ENCODE peak calls at places on chromosomes 2 and 18, in six cellular contexts. One of them, this sample, is unnamed.

GRCh38 chr2:181684454-181685149 is 4.3 kb upstream of the NEUROD1 start:
- DNase-seq in tibial nerve: no peak
- DNase-seq in cardiac fibroblast: no peak
- DNase-seq in choroid plexus epithelial cell: no peak
- DNase-seq in fibroblast of pulmonary artery: no peak
- DNase-seq in foreskin fibroblast: peak
- DNase-seq in this sample: no peak

GRCh38 chr2:201260302-201260800 is at the start of gene CASP8:
- DNase-seq in cardiac fibroblast: peak
- DNase-seq in tibial nerve: peak
- DNase-seq in foreskin fibroblast: peak
- DNase-seq in fibroblast of pulmonary artery: peak
- DNase-seq in choroid plexus epithelial cell: peak
- DNase-seq in this sample: peak

GRCh38 chr18:33495278-33495677 is 54.8 kb upstream of the CCDC178 start:
- DNase-seq in fibroblast of pulmonary artery: peak
- DNase-seq in choroid plexus epithelial cell: peak
- DNase-seq in cardiac fibroblast: peak
- DNase-seq in tibial nerve: peak
- DNase-seq in foreskin fibroblast: peak
- DNase-seq in this sample: peak

GRCh38 chr2:26126091-26126490 is 46.8 kb upstream of the GAREM2 start:
- DNase-seq in tibial nerve: no peak
- DNase-seq in fibroblast of pulmonary artery: no peak
- DNase-seq in cardiac fibroblast: no peak
- DNase-seq in choroid plexus epithelial cell: peak
- DNase-seq in foreskin fibroblast: peak
- DNase-seq in this sample: no peak

GRCh38 chr2:104523921-104524320 is 330.0 kb upstream of the POU3F3 start:
- DNase-seq in choroid plexus epithelial cell: no peak
- DNase-seq in fibroblast of pulmonary artery: no peak
- DNase-seq in foreskin fibroblast: no peak
- DNase-seq in tibial nerve: no peak
- DNase-seq in cardiac fibroblast: no peak
- DNase-seq in this sample: no peak

GRCh38 chr2:9753276-9753600 is 90.0 kb upstream of the TAF1B start:
- DNase-seq in choroid plexus epithelial cell: peak
- DNase-seq in tibial nerve: peak
- DNase-seq in fibroblast of pulmonary artery: peak
- DNase-seq in cardiac fibroblast: peak
- DNase-seq in foreskin fibroblast: peak
- DNase-seq in this sample: peak

GRCh38 chr18:8367217-8367988 is 241.8 kb upstream of the RAB12 start:
- DNase-seq in cardiac fibroblast: peak
- DNase-seq in tibial nerve: no peak
- DNase-seq in foreskin fibroblast: peak
- DNase-seq in fibroblast of pulmonary artery: peak
- DNase-seq in choroid plexus epithelial cell: peak
- DNase-seq in this sample: peak

GRCh38 chr2:108927936-108928659 is 60.9 kb downstream of the EDAR start:
- DNase-seq in choroid plexus epithelial cell: peak
- DNase-seq in fibroblast of pulmonary artery: peak
- DNase-seq in cardiac fibroblast: peak
- DNase-seq in tibial nerve: peak
- DNase-seq in foreskin fibroblast: peak
- DNase-seq in this sample: peak

GRCh38 chr2:234773129-234773528 is 178.7 kb upstream of the SH3BP4 start:
- DNase-seq in choroid plexus epithelial cell: no peak
- DNase-seq in cardiac fibroblast: no peak
- DNase-seq in foreskin fibroblast: no peak
- DNase-seq in tibial nerve: no peak
- DNase-seq in fibroblast of pulmonary artery: no peak
- DNase-seq in this sample: no peak

GRCh38 chr2:241760301-241760771 is 16.3 kb upstream of the GAL3ST2 start:
- DNase-seq in cardiac fibroblast: no peak
- DNase-seq in foreskin fibroblast: no peak
- DNase-seq in choroid plexus epithelial cell: no peak
- DNase-seq in fibroblast of pulmonary artery: no peak
- DNase-seq in tibial nerve: no peak
- DNase-seq in this sample: no peak

GRCh38 chr18:38368886-38369285 is 803.3 kb upstream of the CELF4 start:
- DNase-seq in fibroblast of pulmonary artery: no peak
- DNase-seq in cardiac fibroblast: no peak
- DNase-seq in choroid plexus epithelial cell: no peak
- DNase-seq in foreskin fibroblast: peak
- DNase-seq in tibial nerve: no peak
- DNase-seq in this sample: peak

GRCh38 chr18:73942081-73942625 is 205.5 kb downstream of the FBXO15 start:
- DNase-seq in tibial nerve: no peak
- DNase-seq in cardiac fibroblast: no peak
- DNase-seq in fibroblast of pulmonary artery: no peak
- DNase-seq in choroid plexus epithelial cell: no peak
- DNase-seq in foreskin fibroblast: no peak
- DNase-seq in this sample: peak

GRCh38 chr2:16069933-16070647 is 129.7 kb downstream of the MYCN start:
- DNase-seq in cardiac fibroblast: no peak
- DNase-seq in choroid plexus epithelial cell: no peak
- DNase-seq in tibial nerve: no peak
- DNase-seq in fibroblast of pulmonary artery: no peak
- DNase-seq in foreskin fibroblast: no peak
- DNase-seq in this sample: no peak

GRCh38 chr18:44036500-44036899 is 644.2 kb upstream of the SETBP1 start:
- DNase-seq in choroid plexus epithelial cell: peak
- DNase-seq in foreskin fibroblast: peak
- DNase-seq in fibroblast of pulmonary artery: peak
- DNase-seq in cardiac fibroblast: peak
- DNase-seq in tibial nerve: peak
- DNase-seq in this sample: peak

GRCh38 chr2:120465989-120466703 is 120.2 kb downstream of the INHBB start:
- DNase-seq in foreskin fibroblast: no peak
- DNase-seq in tibial nerve: no peak
- DNase-seq in cardiac fibroblast: no peak
- DNase-seq in fibroblast of pulmonary artery: no peak
- DNase-seq in choroid plexus epithelial cell: peak
- DNase-seq in this sample: no peak

GRCh38 chr2:121283670-121284245 is 1.2 kb downstream of the TFCP2L1 start:
- DNase-seq in choroid plexus epithelial cell: no peak
- DNase-seq in tibial nerve: no peak
- DNase-seq in cardiac fibroblast: no peak
- DNase-seq in foreskin fibroblast: no peak
- DNase-seq in fibroblast of pulmonary artery: no peak
- DNase-seq in this sample: peak

GRCh38 chr2:96142217-96143113 is 2.8 kb downstream of the DUSP2 start:
- DNase-seq in foreskin fibroblast: no peak
- DNase-seq in choroid plexus epithelial cell: no peak
- DNase-seq in tibial nerve: no peak
- DNase-seq in cardiac fibroblast: no peak
- DNase-seq in fibroblast of pulmonary artery: no peak
- DNase-seq in this sample: no peak

GRCh38 chr18:44548291-44549221 is 132.1 kb upstream of the SETBP1 start:
- DNase-seq in cardiac fibroblast: peak
- DNase-seq in fibroblast of pulmonary artery: peak
- DNase-seq in foreskin fibroblast: peak
- DNase-seq in choroid plexus epithelial cell: peak
- DNase-seq in tibial nerve: no peak
- DNase-seq in this sample: no peak

GRCh38 chr2:33763671-33764310 is 164.7 kb upstream of the FAM98A start:
- DNase-seq in choroid plexus epithelial cell: no peak
- DNase-seq in tibial nerve: no peak
- DNase-seq in fibroblast of pulmonary artery: no peak
- DNase-seq in cardiac fibroblast: no peak
- DNase-seq in foreskin fibroblast: no peak
- DNase-seq in this sample: peak

GRCh38 chr2:167581961-167582574 is 665.3 kb downstream of the STK39 start:
- DNase-seq in cardiac fibroblast: no peak
- DNase-seq in fibroblast of pulmonary artery: no peak
- DNase-seq in foreskin fibroblast: peak
- DNase-seq in tibial nerve: no peak
- DNase-seq in choroid plexus epithelial cell: peak
- DNase-seq in this sample: peak

GRCh38 chr18:50961974-50962373 is 5.9 kb upstream of the ELAC1 start:
- DNase-seq in tibial nerve: no peak
- DNase-seq in cardiac fibroblast: no peak
- DNase-seq in foreskin fibroblast: no peak
- DNase-seq in choroid plexus epithelial cell: no peak
- DNase-seq in fibroblast of pulmonary artery: no peak
- DNase-seq in this sample: no peak

GRCh38 chr2:7324706-7325105 is 407.5 kb downstream of the RNF144A start:
- DNase-seq in foreskin fibroblast: no peak
- DNase-seq in tibial nerve: no peak
- DNase-seq in choroid plexus epithelial cell: no peak
- DNase-seq in cardiac fibroblast: no peak
- DNase-seq in fibroblast of pulmonary artery: no peak
- DNase-seq in this sample: no peak

DNA sequence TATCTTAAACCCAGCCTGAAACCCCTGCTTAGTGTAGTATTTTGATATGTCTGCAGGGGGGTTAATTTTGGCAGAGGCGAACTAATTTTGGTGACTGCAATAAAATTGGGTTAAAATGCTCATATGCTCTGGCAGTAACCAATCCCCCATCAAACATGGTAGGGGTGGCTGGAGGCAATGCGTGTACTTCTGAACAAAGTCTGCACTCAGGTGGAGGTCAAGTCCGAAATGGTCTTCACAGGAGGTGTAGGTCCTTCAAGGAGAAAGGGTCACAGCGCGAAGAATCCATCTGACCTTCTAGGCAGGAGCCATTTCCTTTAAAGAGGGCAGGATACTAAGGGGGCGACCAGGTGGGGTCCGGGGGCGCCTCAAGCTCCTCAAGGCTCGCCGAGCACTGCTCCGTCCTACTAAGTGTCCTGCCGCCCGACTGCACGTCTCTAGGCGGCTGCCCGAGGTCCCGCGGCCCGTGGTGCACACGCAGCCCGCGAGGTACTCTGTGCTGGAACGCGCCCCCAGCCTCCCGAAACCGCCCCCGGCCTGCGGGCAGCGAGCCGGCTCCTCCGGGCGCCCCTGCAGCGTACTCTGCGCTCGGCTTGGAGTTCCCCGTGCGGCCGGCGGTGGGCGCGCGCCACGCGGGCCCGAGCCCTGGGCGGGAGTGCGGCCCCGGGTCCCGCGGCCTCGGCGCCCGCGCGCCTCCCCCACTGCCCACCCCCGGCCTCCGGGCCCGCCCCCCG is 1.7 kb upstream of the LDLRAD4 start:
- DNase-seq in tibial nerve: no peak
- DNase-seq in choroid plexus epithelial cell: peak
- DNase-seq in foreskin fibroblast: peak
- DNase-seq in fibroblast of pulmonary artery: no peak
- DNase-seq in cardiac fibroblast: no peak
- DNase-seq in this sample: no peak
- H3K4me3 ChIP-seq in tibial nerve: peak
- H3K4me3 ChIP-seq in choroid plexus epithelial cell: peak
- H3K4me3 ChIP-seq in foreskin fibroblast: no peak
- H3K4me3 ChIP-seq in fibroblast of pulmonary artery: no peak
- H3K4me3 ChIP-seq in cardiac fibroblast: no peak
- H3K4me3 ChIP-seq in this sample: no peak

GRCh38 chr2:81389203-81389602 is 1084.7 kb upstream of the LRRTM1 start:
- DNase-seq in fibroblast of pulmonary artery: no peak
- DNase-seq in choroid plexus epithelial cell: peak
- DNase-seq in foreskin fibroblast: no peak
- DNase-seq in cardiac fibroblast: no peak
- DNase-seq in tibial nerve: no peak
- DNase-seq in this sample: peak
- TF ChIP-seq CTCF in fibroblast of pulmonary artery: no peak
- TF ChIP-seq CTCF in choroid plexus epithelial cell: no peak
- TF ChIP-seq CTCF in foreskin fibroblast: no peak
- TF ChIP-seq CTCF in cardiac fibroblast: peak
- TF ChIP-seq CTCF in tibial nerve: no peak
- TF ChIP-seq CTCF in this sample: no peak

GRCh38 chr2:31337197-31337596 is 77.3 kb downstream of the XDH start:
- DNase-seq in choroid plexus epithelial cell: peak
- DNase-seq in tibial nerve: no peak
- DNase-seq in foreskin fibroblast: peak
- DNase-seq in cardiac fibroblast: no peak
- DNase-seq in fibroblast of pulmonary artery: peak
- DNase-seq in this sample: no peak

GRCh38 chr2:31339696-31340095 is 74.8 kb downstream of the XDH start:
- DNase-seq in fibroblast of pulmonary artery: no peak
- DNase-seq in choroid plexus epithelial cell: no peak
- DNase-seq in foreskin fibroblast: no peak
- DNase-seq in cardiac fibroblast: no peak
- DNase-seq in tibial nerve: no peak
- DNase-seq in this sample: no peak

GRCh38 chr2:31344447-31344846 is 70.1 kb downstream of the XDH start:
- DNase-seq in cardiac fibroblast: no peak
- DNase-seq in choroid plexus epithelial cell: no peak
- DNase-seq in fibroblast of pulmonary artery: no peak
- DNase-seq in tibial nerve: no peak
- DNase-seq in foreskin fibroblast: no peak
- DNase-seq in this sample: no peak

GRCh38 chr2:31337860-31338259 is 76.7 kb downstream of the XDH start:
- DNase-seq in fibroblast of pulmonary artery: peak
- DNase-seq in foreskin fibroblast: peak
- DNase-seq in cardiac fibroblast: peak
- DNase-seq in tibial nerve: no peak
- DNase-seq in choroid plexus epithelial cell: peak
- DNase-seq in this sample: peak

DNA sequence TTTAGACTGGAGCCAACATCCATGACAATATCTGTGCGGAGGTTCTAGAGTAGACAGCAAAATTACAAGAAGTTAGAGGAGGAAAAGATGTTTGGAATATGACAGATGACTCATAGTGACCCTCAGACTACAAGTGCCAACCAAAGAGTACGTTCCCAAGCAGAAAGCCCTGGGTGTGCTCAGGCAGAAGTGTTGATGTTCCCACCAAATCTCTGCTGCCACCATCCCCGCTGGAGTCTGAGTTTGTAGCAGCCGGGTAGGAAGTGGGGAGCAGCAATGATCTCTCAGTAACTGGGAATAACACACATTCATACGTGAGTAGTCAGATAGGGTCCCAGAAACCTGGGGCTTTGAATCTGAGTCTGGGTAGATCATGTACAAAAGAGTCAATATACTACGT is 73.2 kb downstream of the XDH start:
- DNase-seq in choroid plexus epithelial cell: no peak
- DNase-seq in cardiac fibroblast: no peak
- DNase-seq in fibroblast of pulmonary artery: no peak
- DNase-seq in tibial nerve: no peak
- DNase-seq in foreskin fibroblast: no peak
- DNase-seq in this sample: no peak
- H3K4me3 ChIP-seq in choroid plexus epithelial cell: no peak
- H3K4me3 ChIP-seq in cardiac fibroblast: no peak
- H3K4me3 ChIP-seq in fibroblast of pulmonary artery: no peak
- H3K4me3 ChIP-seq in tibial nerve: no peak
- H3K4me3 ChIP-seq in foreskin fibroblast: no peak
- H3K4me3 ChIP-seq in this sample: no peak

DNA sequence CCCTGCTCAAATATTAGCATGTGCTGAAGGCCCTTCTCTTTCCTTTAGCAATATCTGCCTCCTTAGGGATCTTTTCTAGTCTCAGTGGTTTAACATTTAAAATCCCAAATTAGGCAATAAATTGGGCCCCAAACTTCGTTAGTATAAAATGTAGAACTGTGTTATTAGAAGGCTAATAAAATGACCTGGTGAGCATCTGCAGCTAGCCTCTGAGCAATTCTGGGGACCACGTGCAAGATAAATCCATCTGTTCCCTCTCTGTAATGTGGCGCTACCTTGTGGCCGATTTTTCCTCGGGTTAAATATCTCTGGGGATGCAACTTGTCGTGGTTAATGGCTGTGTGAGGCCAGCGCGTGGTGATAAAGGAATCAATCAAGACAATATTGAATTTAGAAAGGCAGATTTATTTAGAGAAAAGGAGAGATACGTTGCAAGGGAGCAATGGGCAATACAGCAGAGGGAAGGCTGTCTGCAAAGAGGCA is 18.7 kb upstream of the IL36G start:
- DNase-seq in cardiac fibroblast: no peak
- DNase-seq in foreskin fibroblast: no peak
- DNase-seq in tibial nerve: no peak
- DNase-seq in fibroblast of pulmonary artery: peak
- DNase-seq in choroid plexus epithelial cell: no peak
- DNase-seq in this sample: peak
- TF ChIP-seq CTCF in cardiac fibroblast: no peak
- TF ChIP-seq CTCF in foreskin fibroblast: no peak
- TF ChIP-seq CTCF in tibial nerve: no peak
- TF ChIP-seq CTCF in fibroblast of pulmonary artery: no peak
- TF ChIP-seq CTCF in choroid plexus epithelial cell: no peak
- TF ChIP-seq CTCF in this sample: no peak

This sample was measured in epithelial cell of esophagus.